ENCODE peak calls at places on chromosome 15, in five cellular contexts. One of them, this sample, is unnamed.
A peak's percentile ranks its signal among the peaks of the same experiment; 100 is the strongest.

GRCh38 chr15:85035980-85036379 is 54.3 kb downstream of the PDE8A start:
- DNase-seq in A673: no peak
- DNase-seq in NB4: no peak
- DNase-seq in mucosa of descending colon: no peak
- DNase-seq in AG10803: no peak
- DNase-seq in this sample: no peak

GRCh38 chr15:31752363-31752762 is 278.0 kb upstream of the CHRNA7 start:
- DNase-seq in A673: no peak
- DNase-seq in NB4: no peak
- DNase-seq in mucosa of descending colon: no peak
- DNase-seq in AG10803: peak; percentile 2
- DNase-seq in this sample: peak; percentile 16

GRCh38 chr15:58856090-58856489 is 77.4 kb downstream of the SLTM start:
- DNase-seq in A673: no peak
- DNase-seq in NB4: no peak
- DNase-seq in mucosa of descending colon: no peak
- DNase-seq in AG10803: peak; percentile 25
- DNase-seq in this sample: peak; percentile 24

GRCh38 chr15:82569834-82570233 is 29.6 kb upstream of the RPS17 start:
- DNase-seq in A673: no peak
- DNase-seq in NB4: no peak
- DNase-seq in mucosa of descending colon: no peak
- DNase-seq in AG10803: no peak
- DNase-seq in this sample: no peak

GRCh38 chr15:25181290-25182097 is 226.7 kb downstream of the SNRPN start:
- DNase-seq in A673: no peak
- DNase-seq in NB4: no peak
- DNase-seq in mucosa of descending colon: peak; percentile 1
- DNase-seq in AG10803: no peak
- DNase-seq in this sample: no peak

GRCh38 chr15:50059883-50060282 is 59.1 kb downstream of the ATP8B4 start:
- DNase-seq in A673: no peak
- DNase-seq in NB4: no peak
- DNase-seq in mucosa of descending colon: no peak
- DNase-seq in AG10803: no peak
- DNase-seq in this sample: no peak

GRCh38 chr15:62108411-62108810 is 41.6 kb downstream of the C2CD4A start:
- DNase-seq in A673: no peak
- DNase-seq in NB4: no peak
- DNase-seq in mucosa of descending colon: no peak
- DNase-seq in AG10803: no peak
- DNase-seq in this sample: peak; percentile 70

GRCh38 chr15:60399246-60399915 is 1.6 kb upstream of the ANXA2 start:
- DNase-seq in A673: no peak
- DNase-seq in NB4: peak; percentile 20
- DNase-seq in mucosa of descending colon: peak; percentile 36
- DNase-seq in AG10803: no peak
- DNase-seq in this sample: no peak

GRCh38 chr15:45572627-45573026 is 14.6 kb upstream of the BLOC1S6 start:
- DNase-seq in A673: no peak
- DNase-seq in NB4: peak; percentile 43
- DNase-seq in mucosa of descending colon: no peak
- DNase-seq in AG10803: no peak
- DNase-seq in this sample: no peak

DNA sequence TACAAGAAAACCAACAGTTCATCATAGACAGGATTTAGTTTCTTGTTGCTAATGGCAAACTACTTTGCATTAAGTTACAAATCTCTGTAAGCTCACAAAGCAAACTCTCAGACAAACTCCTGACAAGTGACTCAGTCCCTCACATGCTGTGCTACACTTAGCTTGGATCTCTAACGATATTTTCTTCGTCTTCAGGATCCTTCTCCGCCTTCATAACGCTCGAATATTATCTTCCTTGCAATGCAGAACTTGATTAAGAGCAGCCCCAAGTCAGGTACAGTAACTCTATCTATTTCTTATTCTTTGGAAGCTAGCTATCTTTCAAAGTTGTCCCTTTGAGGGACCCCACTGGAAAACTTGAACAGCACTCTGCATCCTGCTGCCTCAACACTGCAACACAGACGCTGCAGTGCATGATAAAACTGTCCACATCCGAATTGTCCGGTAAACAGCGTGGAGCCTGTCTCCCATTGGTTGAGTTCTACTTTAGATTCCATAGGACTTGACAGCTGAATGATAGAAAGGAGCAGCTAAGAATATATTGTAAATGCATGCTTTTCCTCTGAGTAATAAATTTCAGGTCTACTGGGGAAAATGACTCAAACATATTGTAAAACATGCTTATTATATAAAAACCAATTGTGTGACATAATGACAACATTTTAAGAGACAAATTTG is 61.3 kb downstream of the UACA start:
- DNase-seq in A673: peak; percentile 86
- DNase-seq in NB4: no peak
- DNase-seq in mucosa of descending colon: no peak
- DNase-seq in AG10803: peak; percentile 48
- DNase-seq in this sample: peak; percentile 71
- H3K4me3 ChIP-seq in A673: peak overlapping the region; percentile 44
- H3K4me3 ChIP-seq in NB4: no peak overlapping the region
- H3K4me3 ChIP-seq in mucosa of descending colon: no peak overlapping the region
- H3K4me3 ChIP-seq in AG10803: peak overlapping the region; percentile 50
- H3K4me3 ChIP-seq in this sample: peak overlapping the region; percentile 54

GRCh38 chr15:38864122-38864521 is 299.5 kb upstream of the RASGRP1 start:
- DNase-seq in A673: no peak
- DNase-seq in NB4: no peak
- DNase-seq in mucosa of descending colon: no peak
- DNase-seq in AG10803: no peak
- DNase-seq in this sample: no peak

GRCh38 chr15:38862104-38862503 is 297.5 kb upstream of the RASGRP1 start:
- DNase-seq in A673: no peak
- DNase-seq in NB4: no peak
- DNase-seq in mucosa of descending colon: no peak
- DNase-seq in AG10803: peak; percentile 57
- DNase-seq in this sample: no peak

GRCh38 chr15:38863381-38863780 is 298.8 kb upstream of the RASGRP1 start:
- DNase-seq in A673: no peak
- DNase-seq in NB4: no peak
- DNase-seq in mucosa of descending colon: no peak
- DNase-seq in AG10803: no peak
- DNase-seq in this sample: no peak

GRCh38 chr15:38867556-38867955 is 302.9 kb upstream of the RASGRP1 start:
- DNase-seq in A673: no peak
- DNase-seq in NB4: no peak
- DNase-seq in mucosa of descending colon: no peak
- DNase-seq in AG10803: peak; percentile 91
- DNase-seq in this sample: no peak

DNA sequence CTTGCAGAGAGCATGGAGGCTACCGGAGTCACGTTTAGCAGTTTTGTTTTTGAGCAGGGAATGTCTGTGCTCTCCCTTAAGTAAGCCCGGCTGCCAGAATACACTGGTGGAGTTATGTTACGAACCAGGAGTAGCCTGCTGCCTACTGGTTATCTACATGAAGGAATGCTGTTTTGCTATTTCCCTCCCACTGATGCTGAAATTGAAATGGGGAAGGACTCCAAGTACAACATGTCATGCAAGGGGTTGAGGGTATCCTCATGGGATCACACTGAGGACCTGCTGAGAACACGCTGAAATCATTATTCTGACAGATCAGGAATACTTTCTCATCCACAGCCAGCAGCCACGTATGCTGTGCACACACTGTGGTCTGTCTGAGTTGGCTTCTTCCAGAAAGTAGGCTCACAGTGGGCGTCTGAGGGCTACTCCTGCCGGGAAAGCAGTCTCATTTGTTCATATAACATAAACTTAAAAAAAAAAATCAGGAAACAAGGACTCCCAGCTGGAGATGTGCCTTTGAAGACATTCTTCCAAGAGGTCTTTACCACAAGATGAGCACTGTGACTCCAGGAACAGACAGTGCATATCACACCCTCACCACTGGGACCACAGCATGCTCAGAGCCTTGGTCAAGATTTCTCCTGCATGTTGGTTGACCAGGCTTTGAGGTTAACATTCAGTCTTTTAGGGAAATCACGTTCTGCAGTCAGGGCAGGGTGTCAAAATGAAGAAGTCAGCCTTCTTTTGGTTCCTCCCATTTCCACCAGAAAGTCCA is 300.4 kb upstream of the RASGRP1 start:
- DNase-seq in A673: no peak
- DNase-seq in NB4: no peak
- DNase-seq in mucosa of descending colon: no peak
- DNase-seq in AG10803: peak; percentile 100
- DNase-seq in this sample: peak; percentile 98
- H3K4me3 ChIP-seq in A673: no peak overlapping the region
- H3K4me3 ChIP-seq in NB4: no peak overlapping the region
- H3K4me3 ChIP-seq in mucosa of descending colon: no peak overlapping the region
- H3K4me3 ChIP-seq in AG10803: no peak overlapping the region
- H3K4me3 ChIP-seq in this sample: no peak overlapping the region

GRCh38 chr15:88348579-88349255 is 92.2 kb upstream of the NTRK3 start:
- DNase-seq in A673: no peak
- DNase-seq in NB4: no peak
- DNase-seq in mucosa of descending colon: no peak
- DNase-seq in AG10803: no peak
- DNase-seq in this sample: no peak
- H3K4me3 ChIP-seq in A673: no peak overlapping the region
- H3K4me3 ChIP-seq in NB4: no peak overlapping the region
- H3K4me3 ChIP-seq in mucosa of descending colon: no peak overlapping the region
- H3K4me3 ChIP-seq in AG10803: no peak overlapping the region
- H3K4me3 ChIP-seq in this sample: no peak overlapping the region

GRCh38 chr15:73051811-73052678 is at the start of gene NEO1:
- DNase-seq in A673: peak; percentile 92
- DNase-seq in NB4: peak; percentile 63
- DNase-seq in mucosa of descending colon: peak; percentile 94
- DNase-seq in AG10803: peak; percentile 72
- DNase-seq in this sample: peak; percentile 70

GRCh38 chr15:73056460-73056859 is 4.2 kb downstream of the NEO1 start:
- DNase-seq in A673: no peak
- DNase-seq in NB4: no peak
- DNase-seq in mucosa of descending colon: no peak
- DNase-seq in AG10803: no peak
- DNase-seq in this sample: no peak

GRCh38 chr15:73052679-73053397 is 575 bp downstream of the NEO1 start:
- DNase-seq in A673: peak; percentile 96
- DNase-seq in NB4: peak; percentile 29
- DNase-seq in mucosa of descending colon: peak; percentile 71
- DNase-seq in AG10803: peak; percentile 19
- DNase-seq in this sample: peak; percentile 29

GRCh38 chr15:73053398-73053723 is 1.1 kb downstream of the NEO1 start:
- DNase-seq in A673: no peak
- DNase-seq in NB4: no peak
- DNase-seq in mucosa of descending colon: no peak
- DNase-seq in AG10803: no peak
- DNase-seq in this sample: no peak

GRCh38 chr15:73054417-73054963 is 2.2 kb downstream of the NEO1 start:
- DNase-seq in A673: no peak
- DNase-seq in NB4: no peak
- DNase-seq in mucosa of descending colon: no peak
- DNase-seq in AG10803: no peak
- DNase-seq in this sample: no peak
- H3K4me3 ChIP-seq in A673: no peak overlapping the region
- H3K4me3 ChIP-seq in NB4: no peak overlapping the region
- H3K4me3 ChIP-seq in mucosa of descending colon: no peak overlapping the region
- H3K4me3 ChIP-seq in AG10803: no peak overlapping the region
- H3K4me3 ChIP-seq in this sample: no peak overlapping the region

GRCh38 chr15:73921257-73921890 is 4.9 kb upstream of the LOXL1 start:
- DNase-seq in A673: no peak
- DNase-seq in NB4: no peak
- DNase-seq in mucosa of descending colon: no peak
- DNase-seq in AG10803: no peak
- DNase-seq in this sample: no peak

GRCh38 chr15:73924258-73924921 is 1.9 kb upstream of the LOXL1 start:
- DNase-seq in A673: peak; percentile 87
- DNase-seq in NB4: peak; percentile 53
- DNase-seq in mucosa of descending colon: no peak
- DNase-seq in AG10803: peak; percentile 84
- DNase-seq in this sample: peak; percentile 84

GRCh38 chr15:73923488-73924164 is 2.6 kb upstream of the LOXL1 start:
- DNase-seq in A673: no peak
- DNase-seq in NB4: no peak
- DNase-seq in mucosa of descending colon: no peak
- DNase-seq in AG10803: no peak
- DNase-seq in this sample: no peak

GRCh38 chr15:73923156-73923487 is 3.1 kb upstream of the LOXL1 start:
- DNase-seq in A673: no peak
- DNase-seq in NB4: no peak
- DNase-seq in mucosa of descending colon: no peak
- DNase-seq in AG10803: no peak
- DNase-seq in this sample: no peak

DNA sequence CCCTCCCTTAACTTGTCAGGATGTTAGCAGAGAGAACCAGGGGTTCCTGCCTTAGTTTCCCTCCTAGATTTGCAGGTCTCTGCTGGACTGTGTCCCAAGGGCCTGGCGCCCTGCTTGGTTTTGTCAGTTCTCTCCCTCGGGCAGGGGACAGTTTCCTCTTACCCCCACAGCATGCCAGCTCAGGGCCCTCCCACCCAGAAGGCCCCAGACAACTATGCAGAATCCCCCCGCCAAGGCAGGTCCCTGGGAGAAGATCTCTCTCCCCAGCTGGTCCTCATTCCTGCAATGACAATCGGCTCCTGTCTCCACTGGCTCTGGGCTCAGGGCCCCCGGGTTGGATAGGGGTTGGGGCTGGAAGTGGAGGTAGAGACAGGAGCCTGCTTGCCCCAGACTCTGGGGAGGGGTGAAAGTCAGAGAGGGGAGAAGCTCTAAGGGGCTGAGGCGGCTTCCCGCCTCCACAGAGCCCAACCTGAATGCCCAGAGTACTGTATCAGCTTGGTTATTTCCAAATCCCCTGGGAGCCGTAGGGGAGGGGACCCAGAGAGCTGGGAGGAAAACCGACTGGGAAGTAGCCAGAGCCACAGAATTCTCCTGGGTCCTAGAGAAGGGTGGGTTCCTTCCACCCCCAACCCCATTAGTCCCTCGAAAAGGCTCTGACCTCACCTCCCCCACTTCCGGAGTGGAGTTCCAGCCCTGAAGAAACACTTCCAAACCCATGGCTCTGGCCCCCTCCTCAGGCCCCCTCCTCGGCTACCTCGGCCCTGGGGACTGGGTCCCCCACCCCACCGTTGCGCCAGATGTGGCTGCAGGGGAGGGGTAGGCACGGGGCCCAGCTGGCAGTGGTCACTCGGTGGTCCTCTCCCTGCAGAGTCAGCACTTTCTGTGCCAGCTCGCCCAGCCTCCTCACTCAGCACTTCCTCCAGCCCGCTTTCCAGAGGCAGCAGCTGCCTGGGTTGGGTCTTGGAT is 3.8 kb upstream of the LOXL1 start:
- DNase-seq in A673: peak; percentile 96
- DNase-seq in NB4: peak; percentile 52
- DNase-seq in mucosa of descending colon: no peak
- DNase-seq in AG10803: peak; percentile 75
- DNase-seq in this sample: peak; percentile 88
- H3K4me3 ChIP-seq in A673: peak overlapping the region; percentile 3
- H3K4me3 ChIP-seq in NB4: no peak overlapping the region
- H3K4me3 ChIP-seq in mucosa of descending colon: no peak overlapping the region
- H3K4me3 ChIP-seq in AG10803: peak overlapping the region; percentile 20
- H3K4me3 ChIP-seq in this sample: peak overlapping the region; percentile 11